ENCODE peak calls at places on chromosomes 11 and 22, in ten cellular contexts. B is mucosa of descending colon; U is NCI-H1930; E is Right ventricle myocardium superior; W is GDM1; G is stimulated activated CD4-positive, alpha-beta T cell treated with anti-CD3 and anti-CD28 coated beads, Interleukin-4, amount 100 ng/mL, for 48 hours; L is tibial nerve; Z is cardiac fibroblast; J is astrocyte of the cerebellum; X is WTC11. R is an unnamed sample.

GRCh38 chr11:76783294-76783900 is at the start of gene TSKU:
- DNase-seq in W (no peak), B (peak), G (no peak), L (no peak), E (peak), Z (no peak), J (no peak), U (no peak), X (peak), R (no peak)

GRCh38 chr11:60790726-60791125 is 5.6 kb downstream of the MS4A10 start:
- DNase-seq in G (no peak), L (no peak), J (no peak), E (no peak), X (no peak), B (peak), W (no peak), U (no peak), Z (no peak), R (no peak)

GRCh38 chr11:128942807-128943430 is at the start of gene TP53AIP1:
- DNase-seq in X (no peak), U (no peak), E (no peak), B (no peak), Z (no peak), L (no peak), G (no peak), W (no peak), J (no peak), R (no peak)

GRCh38 chr11:88195908-88196307 is 20.7 kb upstream of the RAB38 start:
- DNase-seq in E (no peak), X (no peak), W (no peak), Z (no peak), U (no peak), B (no peak), G (no peak), J (no peak), L (no peak), R (no peak)

GRCh38 chr22:49976439-49977175 is 16.0 kb downstream of the PIM3 start:
- DNase-seq in Z (no peak), B (no peak), L (no peak), J (no peak), U (no peak), E (no peak), G (no peak), W (peak), X (no peak), R (no peak)

GRCh38 chr11:117381481-117381880 is 53.8 kb downstream of the CEP164 start:
- DNase-seq in G (no peak), X (no peak), B (no peak), L (no peak), W (no peak), U (no peak), Z (no peak), E (no peak), J (no peak), R (no peak)

GRCh38 chr11:65438257-65439151 is 15.9 kb downstream of the NEAT1 start:
- DNase-seq in B (no peak), X (no peak), G (no peak), L (no peak), J (no peak), U (no peak), Z (peak), W (no peak), E (no peak), R (no peak)

GRCh38 chr11:128949791-128950454 is 7.3 kb upstream of the TP53AIP1 start:
- DNase-seq in L (no peak), U (no peak), G (no peak), B (no peak), E (no peak), J (no peak), Z (peak), X (no peak), W (no peak), R (no peak)

GRCh38 chr11:82826526-82826925 is 73.7 kb downstream of the PRCP start:
- DNase-seq in X (no peak), B (no peak), E (no peak), U (no peak), G (no peak), J (no peak), L (no peak), W (no peak), Z (peak), R (no peak)

GRCh38 chr11:15937601-15938361 is 418.6 kb downstream of the SOX6 start:
- DNase-seq in L (no peak), X (no peak), G (no peak), Z (no peak), U (no peak), J (no peak), W (no peak), B (no peak), E (no peak), R (no peak)

GRCh38 chr11:64759131-64759721 is 548 bp downstream of the PYGM start:
- DNase-seq in G (no peak), X (no peak), E (peak), U (no peak), J (no peak), Z (no peak), L (no peak), B (no peak), W (no peak), R (no peak)

GRCh38 chr11:833849-834311 is 1.1 kb downstream of the CD151 start:
- DNase-seq in B (peak), G (no peak), W (no peak), Z (no peak), E (no peak), U (no peak), X (no peak), L (no peak), J (no peak), R (no peak)